ENCODE peak calls at places on chromosomes 2 and 18, in six cellular contexts. H, A, S, L, X and Y are unnamed samples.

GRCh38 chr18:69838003-69838402 is 109.7 kb downstream of the CD226 start:
- DNase-seq in S (no peak), H (no peak), A (no peak), L (no peak), X (no peak), Y (no peak)

GRCh38 chr2:240554767-240555493 is 2.9 kb downstream of the ANKMY1 start:
- DNase-seq in X (no peak), A (no peak), L (peak; percentile 43), H (no peak), S (no peak), Y (no peak)

GRCh38 chr2:72562451-72563153 is 263.2 kb downstream of the EXOC6B start:
- DNase-seq in A (no peak), H (no peak), X (no peak), S (no peak), L (no peak), Y (no peak)

GRCh38 chr18:61992923-61993322 is 100.1 kb upstream of the RNF152 start:
- DNase-seq in X (no peak), L (no peak), S (no peak), H (no peak), A (no peak), Y (no peak)

GRCh38 chr2:171166328-171166983 is 5.8 kb upstream of the TLK1 start:
- DNase-seq in S (no peak), L (no peak), H (no peak), A (no peak), X (no peak), Y (no peak)

GRCh38 chr2:134657650-134658250 is 61.0 kb downstream of the TMEM163 start:
- DNase-seq in A (no peak), L (no peak), H (no peak), S (no peak), X (no peak), Y (peak; percentile 45)

GRCh38 chr18:50401888-50402287 is 27.0 kb downstream of the SKA1 start:
- DNase-seq in X (peak; percentile 34), L (peak; percentile 63), S (peak; percentile 54), A (peak; percentile 68), H (no peak), Y (peak; percentile 55)

GRCh38 chr2:43214253-43214652 is 12.2 kb downstream of the ZFP36L2 start:
- DNase-seq in A (no peak), L (peak; percentile 25), S (no peak), H (no peak), X (no peak), Y (no peak)

GRCh38 chr2:38991899-38992298 is 102.2 kb downstream of the ARHGEF33 start:
- DNase-seq in H (no peak), X (no peak), A (no peak), S (no peak), L (no peak), Y (no peak)

GRCh38 chr18:37270046-37270665 is 295.4 kb downstream of the CELF4 start:
- DNase-seq in H (no peak), L (no peak), S (no peak), A (peak; percentile 38), X (no peak), Y (peak; percentile 59)

GRCh38 chr2:9179572-9180201 is 26.9 kb upstream of the ASAP2 start:
- DNase-seq in A (peak; percentile 81), H (no peak), X (no peak), L (no peak), S (peak; percentile 59), Y (no peak)

GRCh38 chr2:73284296-73285161 is at the start of gene FBXO41:
- DNase-seq in H (peak; percentile 92), S (peak; percentile 35), X (peak; percentile 76), A (peak; percentile 49), L (peak; percentile 70), Y (peak; percentile 89)

GRCh38 chr2:112244854-112245253 is 10.0 kb downstream of the ZC3H8 start:
- DNase-seq in X (no peak), H (no peak), S (no peak), A (no peak), L (no peak), Y (no peak)

GRCh38 chr2:200658278-200658864 is 72.6 kb downstream of the AOX1 start:
- DNase-seq in L (no peak), X (no peak), H (no peak), S (no peak), A (no peak), Y (no peak)
- TF ChIP-seq CTCF in L (no peak), X (no peak), H (no peak), S (no peak), A (no peak), Y (no peak)

GRCh38 chr2:97774425-97774824 is 61.0 kb downstream of the ZAP70 start:
- DNase-seq in A (no peak), S (no peak), H (no peak), L (no peak), X (no peak), Y (no peak)
- TF ChIP-seq CTCF in A (no peak), S (peak; percentile 29), H (peak; percentile 34), L (no peak), X (no peak), Y (no peak)

GRCh38 chr2:168852487-168852886 is 37.7 kb downstream of the SPC25 start:
- DNase-seq in X (no peak), A (no peak), L (no peak), S (no peak), H (no peak), Y (no peak)

GRCh38 chr2:168851674-168852320 is 38.4 kb downstream of the SPC25 start:
- DNase-seq in H (no peak), A (no peak), X (no peak), L (no peak), S (peak; percentile 26), Y (no peak)

GRCh38 chr2:168850846-168851245 is 39.4 kb downstream of the SPC25 start:
- DNase-seq in S (no peak), A (no peak), X (no peak), L (no peak), H (no peak), Y (no peak)

GRCh38 chr2:168848220-168848619 is 42.0 kb downstream of the SPC25 start:
- DNase-seq in A (no peak), L (no peak), H (no peak), X (peak; percentile 44), S (peak; percentile 14), Y (no peak)

GRCh38 chr2:168849610-168850009 is 40.6 kb downstream of the SPC25 start:
- DNase-seq in L (no peak), X (peak; percentile 17), A (peak; percentile 55), H (no peak), S (no peak), Y (peak; percentile 20)
- TF ChIP-seq CTCF in L (peak; percentile 37), X (no peak), A (peak; percentile 32), H (no peak), S (no peak), Y (no peak)

DNA sequence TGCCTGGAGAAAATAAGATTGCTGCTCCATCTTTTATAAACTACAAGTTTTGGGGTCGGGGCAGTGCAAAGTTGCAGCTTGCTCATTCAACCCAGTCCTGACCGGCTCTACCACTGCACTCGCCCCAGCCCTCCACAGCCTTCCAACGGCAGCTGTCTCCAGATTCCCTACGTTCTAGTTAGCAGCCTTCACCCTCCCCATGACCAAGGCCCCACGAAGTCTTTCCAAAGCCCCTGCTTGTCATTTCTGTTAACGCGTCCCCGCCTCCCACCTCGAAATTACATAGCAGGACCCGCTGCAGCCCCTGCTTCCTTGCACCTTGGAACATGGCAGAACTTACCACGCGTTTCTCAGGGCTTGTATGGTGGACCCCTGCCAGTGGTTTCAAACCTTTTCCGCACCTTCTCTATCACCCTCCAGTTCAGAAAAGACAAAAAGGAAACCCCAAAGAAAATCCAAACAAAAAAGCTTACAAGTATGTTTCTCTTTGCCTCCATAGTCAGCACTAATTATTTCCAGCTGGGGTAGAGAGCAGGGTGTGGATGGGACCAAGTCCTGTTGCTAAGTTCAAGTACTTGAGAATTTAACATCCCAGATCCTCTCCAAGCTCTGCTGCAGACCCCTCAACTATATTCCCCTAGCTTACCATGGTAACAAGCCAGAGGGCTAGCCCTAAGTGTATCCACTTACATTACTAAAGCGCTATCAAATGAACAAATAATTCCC is 161.5 kb downstream of the TGIF1 start:
- DNase-seq in A (no peak), S (no peak), L (no peak), H (no peak), X (no peak), Y (no peak)
- TF ChIP-seq CTCF in A (no peak), S (no peak), L (no peak), H (no peak), X (no peak), Y (no peak)

GRCh38 chr2:197708331-197708730 is 3.2 kb downstream of the MARS2 start:
- DNase-seq in L (no peak), H (no peak), X (no peak), A (no peak), S (no peak), Y (no peak)

GRCh38 chr2:197705912-197706838 is 1.0 kb downstream of the MARS2 start:
- DNase-seq in A (peak; percentile 43), H (no peak), L (no peak), S (peak; percentile 34), X (peak; percentile 15), Y (peak; percentile 18)

GRCh38 chr2:197706839-197707207 is 1.7 kb downstream of the MARS2 start:
- DNase-seq in A (no peak), H (no peak), L (no peak), S (no peak), X (no peak), Y (no peak)

GRCh38 chr2:197705143-197705911 is at the start of gene MARS2:
- DNase-seq in L (peak; percentile 96), H (peak; percentile 97), X (peak; percentile 95), S (peak; percentile 96), A (peak; percentile 93), Y (peak; percentile 92)

GRCh38 chr2:197707316-197708213 is 2.4 kb downstream of the MARS2 start:
- DNase-seq in L (no peak), S (no peak), A (no peak), X (no peak), H (peak; percentile 32), Y (peak; percentile 10)
- TF ChIP-seq CTCF in L (peak; percentile 66), S (peak; percentile 73), A (peak; percentile 77), X (peak; percentile 77), H (peak; percentile 63), Y (peak; percentile 84)

GRCh38 chr2:201118121-201118956 is 2.4 kb downstream of the CFLAR start:
- DNase-seq in L (peak; percentile 94), H (peak; percentile 73), S (peak; percentile 90), A (peak; percentile 93), X (peak; percentile 83), Y (peak; percentile 97)
- TF ChIP-seq CTCF in L (peak; percentile 55), H (peak; percentile 39), S (peak; percentile 51), A (peak; percentile 44), X (peak; percentile 35), Y (peak; percentile 43)

DNA sequence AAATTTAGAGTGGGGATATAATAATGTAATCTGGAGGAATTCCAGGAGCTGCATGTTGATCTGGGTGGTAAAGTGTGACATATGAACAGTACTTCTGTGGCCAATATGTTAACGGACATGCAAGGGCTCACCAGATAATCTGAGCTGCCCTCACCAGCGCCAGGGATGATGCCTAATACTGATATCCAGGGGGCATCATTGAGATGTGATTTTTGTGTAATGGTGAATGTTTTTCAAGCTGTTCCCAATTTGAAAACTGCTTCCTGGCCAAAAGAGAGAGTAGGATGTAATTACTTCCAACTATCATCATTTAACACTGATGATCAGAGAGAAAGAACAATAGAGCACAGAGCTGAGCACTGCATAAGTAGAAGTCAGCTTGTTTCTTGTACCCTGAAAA is 235.7 kb downstream of the DSEL start:
- DNase-seq in H (no peak), X (no peak), L (no peak), A (no peak), S (no peak), Y (no peak)
- TF ChIP-seq CTCF in H (no peak), X (no peak), L (no peak), A (no peak), S (no peak), Y (no peak)